ENCODE peak calls at places on chromosome 6, in five cellular contexts. Z, C, O, Q and Y are unnamed samples.

GRCh38 chr6:80434951-80435350 is 328.5 kb downstream of the BCKDHB start:
- DNase-seq in Z (no peak), C (no peak), O (no peak), Q (no peak), Y (no peak)

GRCh38 chr6:90226257-90226656 is 70.4 kb downstream of the BACH2 start:
- DNase-seq in Z (no peak), C (no peak), O (no peak), Q (no peak), Y (no peak)

GRCh38 chr6:94045473-94045872 is 626.1 kb upstream of the EPHA7 start:
- DNase-seq in Z (no peak), C (no peak), O (no peak), Q (no peak), Y (no peak)

GRCh38 chr6:139891471-139891870 is 517.0 kb upstream of the CITED2 start:
- DNase-seq in Z (no peak), C (no peak), O (no peak), Q (no peak), Y (no peak)

GRCh38 chr6:139137716-139138115 is 2.8 kb downstream of the HECA start:
- DNase-seq in Z (no peak), C (no peak), O (no peak), Q (no peak), Y (no peak)

GRCh38 chr6:38588631-38589366 is 50.9 kb downstream of the BTBD9 start:
- DNase-seq in Z (no peak), C (no peak), O (no peak), Q (peak), Y (no peak)

GRCh38 chr6:31776563-31776960 is 566 bp downstream of the VWA7 start:
- DNase-seq in Z (no peak), C (no peak), O (no peak), Q (peak), Y (no peak)

GRCh38 chr6:151647871-151648639 is 154.2 kb downstream of the CCDC170 start:
- DNase-seq in Z (no peak), C (no peak), O (no peak), Q (peak), Y (no peak)

GRCh38 chr6:157087974-157088373 is 235.3 kb downstream of the TMEM242 start:
- DNase-seq in Z (no peak), C (no peak), O (no peak), Q (no peak), Y (no peak)

GRCh38 chr6:118504611-118505010 is 43.5 kb upstream of the PLN start:
- DNase-seq in Z (no peak), C (no peak), O (no peak), Q (no peak), Y (no peak)

GRCh38 chr6:144064402-144064830 is 31.0 kb downstream of the SF3B5 start:
- DNase-seq in Z (peak), C (peak), O (no peak), Q (no peak), Y (no peak)

GRCh38 chr6:167325766-167326165 is 880 bp downstream of the TTLL2 start:
- DNase-seq in Z (no peak), C (no peak), O (no peak), Q (no peak), Y (no peak)

GRCh38 chr6:33613794-33614166 is 7.3 kb upstream of the ITPR3 start:
- DNase-seq in Z (no peak), C (peak), O (no peak), Q (no peak), Y (no peak)

GRCh38 chr6:33424855-33425667 is 5.2 kb downstream of the SYNGAP1 start:
- DNase-seq in Z (peak), C (no peak), O (no peak), Q (no peak), Y (no peak)

GRCh38 chr6:90434096-90434495 is 137.5 kb upstream of the BACH2 start:
- DNase-seq in Z (no peak), C (no peak), O (no peak), Q (peak), Y (no peak)

GRCh38 chr6:37600287-37600916 is 97.3 kb downstream of the MDGA1 start:
- DNase-seq in Z (no peak), C (no peak), O (no peak), Q (no peak), Y (no peak)

GRCh38 chr6:39956951-39957350 is 22.7 kb upstream of the MOCS1 start:
- DNase-seq in Z (no peak), C (no peak), O (no peak), Q (no peak), Y (no peak)

GRCh38 chr6:142728910-142729481 is 216.0 kb downstream of the HIVEP2 start:
- DNase-seq in Z (no peak), C (no peak), O (no peak), Q (no peak), Y (no peak)

GRCh38 chr6:139597087-139597763 is 222.8 kb upstream of the CITED2 start:
- DNase-seq in Z (no peak), C (no peak), O (no peak), Q (no peak), Y (no peak)

GRCh38 chr6:22804620-22805271 is 235.4 kb downstream of the HDGFL1 start:
- DNase-seq in Z (no peak), C (no peak), O (no peak), Q (no peak), Y (no peak)

GRCh38 chr6:43838276-43839036 is 68.4 kb downstream of the VEGFA start:
- DNase-seq in Z (no peak), C (peak), O (peak), Q (peak), Y (no peak)

GRCh38 chr6:17066610-17067009 is 35.2 kb upstream of the STMND1 start:
- DNase-seq in Z (no peak), C (no peak), O (no peak), Q (no peak), Y (no peak)

GRCh38 chr6:32830017-32830416 is 8.5 kb downstream of the TAP2 start:
- DNase-seq in Z (no peak), C (no peak), O (no peak), Q (no peak), Y (no peak)

DNA sequence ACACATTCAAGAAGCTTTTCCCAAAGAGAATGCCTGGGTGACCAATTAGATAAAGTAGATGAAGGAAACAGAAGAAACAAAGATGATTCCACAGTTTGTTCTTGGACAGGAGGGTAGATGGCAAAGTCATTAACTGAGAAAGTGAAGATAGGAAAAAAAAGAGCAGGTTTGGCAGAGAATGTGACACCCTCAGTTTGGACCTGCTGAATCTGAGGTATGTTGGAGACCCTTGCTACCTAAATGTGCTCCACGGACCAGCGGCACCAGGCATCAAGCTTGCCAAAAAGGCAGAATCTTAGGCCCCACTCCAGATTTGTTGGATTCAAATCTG is 49.7 kb downstream of the ARHGAP18 start:
- DNase-seq in Z (no peak), C (no peak), O (no peak), Q (no peak), Y (no peak)
- H3K4me3 ChIP-seq in Z (no peak), C (no peak), O (no peak), Q (no peak), Y (no peak)

DNA sequence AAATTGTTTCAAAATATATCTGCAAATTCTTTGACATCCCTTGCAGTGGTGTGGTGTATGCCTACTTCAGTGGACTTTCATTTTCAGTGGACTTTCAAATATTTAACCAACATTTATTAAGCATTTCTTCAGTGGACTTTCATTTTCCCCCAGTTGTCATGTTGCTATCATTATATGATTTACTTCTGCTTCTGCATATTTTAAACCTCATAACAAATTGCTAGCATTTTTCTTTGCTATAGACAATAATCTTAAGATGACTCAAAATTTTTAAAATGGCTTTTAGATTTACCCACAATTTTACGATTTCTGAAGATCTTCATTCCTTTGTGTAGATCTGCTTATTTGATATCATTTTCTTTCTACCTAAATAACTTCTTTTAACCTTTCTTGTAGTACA is 592.7 kb upstream of the SLC35B3 start:
- DNase-seq in Z (no peak), C (no peak), O (no peak), Q (no peak), Y (no peak)
- TF ChIP-seq POLR2A in Z (no peak), C (no peak), O (no peak), Q (no peak), Y (no peak)

DNA sequence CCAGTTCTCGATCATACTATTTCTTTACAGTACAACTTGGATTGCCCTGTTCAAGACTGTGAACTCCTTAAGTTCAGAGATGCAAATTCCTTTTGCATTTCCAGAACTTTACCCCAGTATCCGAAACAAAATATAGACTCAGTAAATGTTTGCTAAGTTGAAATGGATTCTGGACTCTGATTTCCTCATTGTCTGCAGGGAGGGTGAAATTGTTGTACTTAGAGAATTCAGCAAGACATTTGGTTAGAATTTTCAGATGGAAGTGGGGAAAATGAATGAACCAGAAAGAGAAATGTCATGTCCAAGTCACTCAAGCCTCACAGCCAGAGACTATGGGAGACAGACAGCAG is 14.0 kb downstream of the NEDD9 start:
- DNase-seq in Z (no peak), C (no peak), O (no peak), Q (no peak), Y (no peak)
- H3K4me3 ChIP-seq in Z (no peak), C (no peak), O (no peak), Q (no peak), Y (no peak)

GRCh38 chr6:106125925-106126435 is 39.8 kb downstream of the PRDM1 start:
- DNase-seq in Z (no peak), C (no peak), O (no peak), Q (no peak), Y (no peak)
- TF ChIP-seq POLR2A in Z (no peak), C (no peak), O (no peak), Q (no peak), Y (no peak)

GRCh38 chr6:19834858-19835257 is 2.3 kb upstream of the ID4 start:
- DNase-seq in Z (no peak), C (no peak), O (no peak), Q (no peak), Y (no peak)

GRCh38 chr6:19838442-19839236 is 1.5 kb downstream of the ID4 start:
- DNase-seq in Z (peak), C (peak), O (peak), Q (peak), Y (peak)

GRCh38 chr6:19835605-19836004 is 1.6 kb upstream of the ID4 start:
- DNase-seq in Z (no peak), C (no peak), O (no peak), Q (no peak), Y (no peak)

GRCh38 chr6:19837511-19838441 is 606 bp downstream of the ID4 start:
- DNase-seq in Z (peak), C (peak), O (peak), Q (peak), Y (peak)

GRCh38 chr6:19836799-19837510 is at the start of gene ID4:
- DNase-seq in Z (peak), C (peak), O (peak), Q (peak), Y (peak)
- H3K4me3 ChIP-seq in Z (peak), C (peak), O (peak), Q (peak), Y (peak)

GRCh38 chr6:150638286-150638685 is 38.6 kb downstream of the PLEKHG1 start:
- DNase-seq in Z (no peak), C (no peak), O (no peak), Q (no peak), Y (no peak)

GRCh38 chr6:150639823-150640331 is 40.2 kb downstream of the PLEKHG1 start:
- DNase-seq in Z (no peak), C (no peak), O (no peak), Q (no peak), Y (no peak)

GRCh38 chr6:150641398-150642139 is 41.9 kb downstream of the PLEKHG1 start:
- DNase-seq in Z (no peak), C (no peak), O (no peak), Q (no peak), Y (no peak)

GRCh38 chr6:150638765-150639164 is 39.1 kb downstream of the PLEKHG1 start:
- DNase-seq in Z (no peak), C (no peak), O (no peak), Q (no peak), Y (no peak)

GRCh38 chr6:150640556-150641206 is 41.0 kb downstream of the PLEKHG1 start:
- DNase-seq in Z (no peak), C (no peak), O (no peak), Q (no peak), Y (no peak)
- TF ChIP-seq POLR2A in Z (no peak), C (no peak), O (no peak), Q (no peak), Y (no peak)

DNA sequence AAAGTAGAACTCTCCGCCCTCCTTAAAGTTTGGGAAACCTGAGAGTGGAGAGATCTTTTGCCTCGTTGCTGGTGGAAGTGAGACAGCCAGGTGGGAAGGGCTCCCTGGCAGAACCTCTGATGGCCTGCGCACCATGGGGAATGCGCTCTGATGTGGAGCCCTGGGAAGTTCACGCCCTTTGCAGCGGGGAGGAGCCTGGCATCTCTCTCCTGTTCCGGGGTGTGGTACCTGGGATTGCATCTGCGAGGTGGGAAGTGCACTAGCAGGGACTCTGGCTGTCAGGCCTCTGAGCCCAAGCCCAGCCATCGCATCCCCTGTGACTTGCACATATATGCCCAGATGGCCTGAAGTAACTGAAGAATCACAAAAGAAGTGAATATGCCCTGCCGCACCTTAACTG is 159.8 kb downstream of the AKAP7 start:
- DNase-seq in Z (no peak), C (no peak), O (no peak), Q (no peak), Y (no peak)
- H3K4me3 ChIP-seq in Z (no peak), C (no peak), O (no peak), Q (no peak), Y (no peak)

GRCh38 chr6:2244261-2245102 is 923 bp downstream of the GMDS start:
- DNase-seq in Z (no peak), C (no peak), O (peak), Q (no peak), Y (no peak)
- TF ChIP-seq POLR2A in Z (no peak), C (no peak), O (no peak), Q (no peak), Y (no peak)

GRCh38 chr6:98846021-98846380 is 11.6 kb downstream of the POU3F2 start:
- DNase-seq in Z (no peak), C (no peak), O (no peak), Q (no peak), Y (no peak)
- H3K4me3 ChIP-seq in Z (no peak), C (no peak), O (no peak), Q (no peak), Y (no peak)

DNA sequence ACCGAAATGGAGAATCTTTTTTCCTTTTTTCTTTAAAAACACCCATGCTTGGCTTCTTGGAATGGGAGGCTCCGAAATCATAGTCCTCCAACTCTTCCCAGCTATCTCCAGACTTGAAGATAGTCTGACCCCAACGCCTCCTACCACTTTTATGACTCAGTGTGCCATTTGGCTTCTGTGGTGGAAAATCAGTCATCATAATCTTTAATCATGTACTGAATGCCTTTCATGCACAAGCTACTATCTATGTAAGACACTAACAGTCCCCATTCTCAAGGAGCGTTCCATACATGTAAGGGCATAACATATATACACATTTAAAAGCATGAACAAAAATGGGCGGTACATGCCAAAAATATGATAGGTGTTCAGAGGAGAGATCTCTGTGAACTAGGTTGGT is 44.1 kb downstream of the TMEM14B start:
- DNase-seq in Z (no peak), C (no peak), O (no peak), Q (no peak), Y (no peak)
- TF ChIP-seq POLR2A in Z (no peak), C (no peak), O (no peak), Q (no peak), Y (no peak)